ENCODE peak calls at places on chromosomes 3 and 15, in four cellular contexts. One of them, this sample, is unnamed.

GRCh38 chr3:112579697-112580096 is 17.9 kb downstream of the SLC35A5 start:
- DNase-seq in GM12891: no peak
- DNase-seq in SK-N-SH: no peak
- DNase-seq in K562: no peak
- DNase-seq in this sample: no peak

GRCh38 chr15:81027200-81027599 is 26.5 kb downstream of the TLNRD1 start:
- DNase-seq in GM12891: no peak
- DNase-seq in SK-N-SH: no peak
- DNase-seq in K562: no peak
- DNase-seq in this sample: no peak

GRCh38 chr15:49423021-49423420 is at the start of gene FGF7:
- DNase-seq in GM12891: no peak
- DNase-seq in SK-N-SH: no peak
- DNase-seq in K562: no peak
- DNase-seq in this sample: no peak

GRCh38 chr3:135973846-135974245 is 8.3 kb downstream of the PPP2R3A start:
- DNase-seq in GM12891: no peak
- DNase-seq in SK-N-SH: no peak
- DNase-seq in K562: no peak
- DNase-seq in this sample: no peak

GRCh38 chr3:143436231-143436930 is 316.8 kb downstream of the CHST2 start:
- DNase-seq in GM12891: no peak
- DNase-seq in SK-N-SH: no peak
- DNase-seq in K562: no peak
- DNase-seq in this sample: no peak

GRCh38 chr3:153161714-153162512 is at the start of gene RAP2B:
- DNase-seq in GM12891: peak
- DNase-seq in SK-N-SH: peak
- DNase-seq in K562: peak
- DNase-seq in this sample: peak

GRCh38 chr15:70447927-70448698 is 315.2 kb downstream of the UACA start:
- DNase-seq in GM12891: no peak
- DNase-seq in SK-N-SH: peak
- DNase-seq in K562: peak
- DNase-seq in this sample: no peak

GRCh38 chr3:54790046-54790445 is 137.8 kb downstream of the LRTM1 start:
- DNase-seq in GM12891: no peak
- DNase-seq in SK-N-SH: no peak
- DNase-seq in K562: no peak
- DNase-seq in this sample: no peak

DNA sequence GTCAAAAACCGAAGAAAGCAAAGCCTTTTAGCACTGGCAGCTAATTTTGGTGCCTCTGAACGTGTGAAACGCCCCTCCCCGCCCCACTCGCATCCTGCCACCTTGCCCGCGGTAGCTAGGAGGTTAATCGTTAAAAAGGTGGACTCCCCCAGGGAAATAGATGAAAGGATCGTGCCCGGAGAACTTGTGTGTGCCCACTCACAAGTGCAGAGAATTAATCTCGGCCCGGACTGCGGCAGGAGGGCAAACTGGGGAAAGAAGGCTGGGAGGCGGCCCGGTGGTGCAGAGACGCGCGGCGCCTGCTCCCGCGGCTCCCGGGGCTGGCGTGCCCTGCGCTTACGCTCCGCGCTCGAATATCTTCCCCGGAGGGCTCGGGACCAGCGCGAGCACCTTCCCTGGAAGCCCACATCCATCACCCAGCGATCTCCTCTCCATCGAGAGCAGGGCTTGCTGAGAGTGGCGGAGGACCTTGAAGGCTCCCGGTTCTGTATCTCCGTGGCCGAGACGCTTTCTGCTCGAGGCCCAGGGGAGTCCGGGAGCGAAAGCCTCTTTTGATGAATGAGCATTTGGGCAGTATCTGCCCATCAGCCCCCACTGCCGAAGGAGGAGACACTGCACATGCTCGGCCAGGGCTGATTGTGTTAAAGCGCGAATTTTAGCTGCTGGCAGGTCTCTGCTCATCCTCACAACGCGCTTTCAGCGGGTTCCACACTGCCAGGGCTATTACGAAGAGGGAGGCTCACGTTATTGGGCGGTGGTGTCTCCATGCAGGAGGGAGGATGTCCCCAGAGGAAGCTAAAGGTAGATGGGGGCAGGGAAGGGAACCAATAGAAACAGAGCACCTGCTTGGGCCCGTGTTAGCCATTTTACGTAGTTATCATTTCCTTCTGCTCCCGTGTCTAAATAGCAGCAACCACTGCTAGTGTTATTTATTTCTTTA is 1.3 kb upstream of the SPTSSB start:
- DNase-seq in GM12891: peak
- DNase-seq in SK-N-SH: peak
- DNase-seq in K562: no peak
- DNase-seq in this sample: peak
- TF ChIP-seq TAF1 in GM12891: no peak
- TF ChIP-seq TAF1 in SK-N-SH: no peak
- TF ChIP-seq TAF1 in K562: no peak
- TF ChIP-seq TAF1 in this sample: no peak

GRCh38 chr3:49023775-49024174 is 1.9 kb downstream of the NDUFAF3 start:
- DNase-seq in GM12891: no peak
- DNase-seq in SK-N-SH: no peak
- DNase-seq in K562: no peak
- DNase-seq in this sample: no peak

GRCh38 chr3:49021813-49022720 is at the start of gene NDUFAF3:
- DNase-seq in GM12891: peak
- DNase-seq in SK-N-SH: peak
- DNase-seq in K562: peak
- DNase-seq in this sample: peak

GRCh38 chr3:49024449-49024848 is 2.5 kb downstream of the NDUFAF3 start:
- DNase-seq in GM12891: no peak
- DNase-seq in SK-N-SH: no peak
- DNase-seq in K562: no peak
- DNase-seq in this sample: no peak

GRCh38 chr3:49021213-49021812 is 608 bp upstream of the NDUFAF3 start:
- DNase-seq in GM12891: peak
- DNase-seq in SK-N-SH: peak
- DNase-seq in K562: no peak
- DNase-seq in this sample: peak

DNA sequence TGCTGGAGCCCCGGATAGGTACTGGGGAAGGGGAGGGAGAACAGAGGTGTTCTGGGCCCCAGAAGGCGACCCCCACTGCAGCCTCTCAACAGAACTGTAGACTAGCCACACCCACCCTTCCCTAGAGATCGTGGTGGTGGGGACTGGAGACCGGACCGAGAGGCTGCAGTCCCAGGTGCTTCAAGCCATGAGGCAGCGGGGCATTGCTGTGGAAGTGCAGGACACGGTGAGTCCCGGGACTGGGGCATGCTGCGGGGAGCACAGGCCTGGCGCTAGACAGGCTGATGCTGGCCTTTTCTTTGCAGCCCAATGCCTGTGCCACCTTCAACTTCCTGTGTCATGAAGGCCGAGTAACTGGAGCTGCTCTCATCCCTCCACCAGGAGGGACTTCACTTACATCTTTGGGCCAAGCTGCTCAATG is 840 bp downstream of the NDUFAF3 start:
- DNase-seq in GM12891: no peak
- DNase-seq in SK-N-SH: peak
- DNase-seq in K562: peak
- DNase-seq in this sample: no peak
- TF ChIP-seq POLR2AphosphoS5 in GM12891: no peak
- TF ChIP-seq POLR2AphosphoS5 in SK-N-SH: no peak
- TF ChIP-seq POLR2AphosphoS5 in K562: no peak
- TF ChIP-seq POLR2AphosphoS5 in this sample: peak

GRCh38 chr15:33467146-33467815 is 156.5 kb downstream of the RYR3 start:
- DNase-seq in GM12891: no peak
- DNase-seq in SK-N-SH: no peak
- DNase-seq in K562: no peak
- DNase-seq in this sample: no peak

GRCh38 chr15:33473005-33473404 is 162.2 kb downstream of the RYR3 start:
- DNase-seq in GM12891: no peak
- DNase-seq in SK-N-SH: no peak
- DNase-seq in K562: no peak
- DNase-seq in this sample: no peak

GRCh38 chr15:33468740-33469139 is 158.0 kb downstream of the RYR3 start:
- DNase-seq in GM12891: no peak
- DNase-seq in SK-N-SH: no peak
- DNase-seq in K562: no peak
- DNase-seq in this sample: no peak

DNA sequence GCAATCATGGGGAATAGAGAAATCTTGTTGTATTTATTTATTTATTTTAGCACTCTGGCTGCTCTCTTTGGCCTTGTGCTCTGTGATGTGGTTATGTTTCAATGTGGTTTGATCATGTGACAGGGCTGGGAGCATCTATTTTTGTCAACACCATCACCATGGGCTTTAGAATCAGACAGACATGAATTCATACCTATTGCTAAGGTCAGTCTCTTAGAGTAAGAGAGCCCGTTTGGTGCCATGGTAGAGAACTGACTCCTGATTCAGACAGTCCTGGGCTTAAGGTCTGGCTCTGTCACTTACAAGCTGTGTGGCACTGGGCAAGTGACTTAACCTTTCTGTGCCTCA is 157.0 kb downstream of the RYR3 start:
- DNase-seq in GM12891: no peak
- DNase-seq in SK-N-SH: no peak
- DNase-seq in K562: no peak
- DNase-seq in this sample: no peak
- TF ChIP-seq TAF1 in GM12891: no peak
- TF ChIP-seq TAF1 in SK-N-SH: no peak
- TF ChIP-seq TAF1 in K562: no peak
- TF ChIP-seq TAF1 in this sample: no peak

DNA sequence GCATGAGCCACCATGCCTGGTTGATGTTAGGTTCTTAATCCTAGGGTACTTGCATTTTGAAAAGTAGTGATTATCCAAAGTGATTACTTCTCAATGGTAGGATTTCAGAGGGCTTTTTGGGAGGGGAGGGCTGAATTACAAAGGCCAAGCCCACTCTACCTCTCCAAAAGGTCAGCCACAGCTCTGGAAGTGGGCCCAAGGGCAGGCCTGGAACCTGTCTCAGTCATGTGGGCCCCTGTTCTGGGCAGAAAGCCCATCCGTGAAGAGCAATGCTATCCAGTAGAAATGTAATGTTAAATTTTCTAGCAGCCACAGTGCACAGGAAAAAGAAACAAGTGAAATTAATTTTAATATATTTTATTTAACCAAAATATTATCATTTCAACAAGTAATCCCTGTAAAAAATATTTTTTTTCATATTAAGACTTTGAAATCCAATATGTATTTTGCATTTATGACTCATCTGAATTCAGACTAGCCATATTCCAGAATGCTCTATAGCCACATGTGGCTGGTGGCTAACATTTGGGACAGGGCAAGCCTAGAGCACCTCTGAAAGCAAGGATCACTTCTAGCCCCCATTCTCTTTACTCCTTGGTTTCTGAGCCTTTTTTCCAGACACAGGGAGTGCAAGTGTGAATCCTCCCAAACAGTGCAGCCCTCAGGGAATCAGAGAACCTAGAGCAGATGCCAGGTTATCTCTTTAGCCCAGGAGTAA is 16.8 kb downstream of the RFT1 start:
- DNase-seq in GM12891: no peak
- DNase-seq in SK-N-SH: no peak
- DNase-seq in K562: no peak
- DNase-seq in this sample: no peak
- TF ChIP-seq POLR2AphosphoS5 in GM12891: no peak
- TF ChIP-seq POLR2AphosphoS5 in SK-N-SH: no peak
- TF ChIP-seq POLR2AphosphoS5 in K562: no peak
- TF ChIP-seq POLR2AphosphoS5 in this sample: no peak